ENCODE peak calls at places on chromosomes 16 and 17, in ten cellular contexts. N, O, G, Q, W, H, P, I, A and B are unnamed samples.

GRCh38 chr16:87834015-87834667 is 35.2 kb downstream of the SLC7A5 start:
- DNase-seq in N (no peak), O (no peak), G (no peak), Q (no peak), W (no peak), H (no peak), P (no peak), I (no peak), A (no peak), B (no peak)

GRCh38 chr17:17347234-17347955 is 44.2 kb downstream of the NT5M start:
- DNase-seq in N (no peak), O (no peak), G (no peak), Q (no peak), W (no peak), H (no peak), P (no peak), I (no peak), A (peak), B (no peak)

GRCh38 chr16:29029168-29029994 is 44.5 kb downstream of the LAT start:
- DNase-seq in N (peak), O (peak), G (no peak), Q (peak), W (peak), H (no peak), P (peak), I (peak), A (no peak), B (peak)

GRCh38 chr16:1181715-1182671 is 29.1 kb downstream of the CACNA1H start:
- DNase-seq in N (peak), O (peak), G (peak), Q (no peak), W (peak), H (no peak), P (no peak), I (peak), A (peak), B (peak)

GRCh38 chr17:17264430-17264829 is 16.6 kb downstream of the COPS3 start:
- DNase-seq in N (no peak), O (no peak), G (no peak), Q (no peak), W (no peak), H (no peak), P (no peak), I (no peak), A (no peak), B (no peak)

GRCh38 chr17:66527335-66527734 is 224.9 kb downstream of the PRKCA start:
- DNase-seq in N (no peak), O (no peak), G (no peak), Q (no peak), W (no peak), H (no peak), P (no peak), I (no peak), A (no peak), B (no peak)

GRCh38 chr17:21235921-21236320 is 17.3 kb downstream of the NATD1 start:
- DNase-seq in N (no peak), O (no peak), G (no peak), Q (no peak), W (no peak), H (no peak), P (no peak), I (no peak), A (no peak), B (no peak)

GRCh38 chr17:20127660-20128413 is 118.7 kb downstream of the SPECC1 start:
- DNase-seq in N (no peak), O (peak), G (no peak), Q (no peak), W (peak), H (no peak), P (no peak), I (peak), A (no peak), B (no peak)

GRCh38 chr16:20675488-20676267 is 21.8 kb downstream of the ACSM1 start:
- DNase-seq in N (no peak), O (peak), G (peak), Q (no peak), W (peak), H (peak), P (no peak), I (peak), A (peak), B (no peak)

GRCh38 chr17:47804461-47804860 is 17.1 kb downstream of the OSBPL7 start:
- DNase-seq in N (no peak), O (no peak), G (no peak), Q (no peak), W (no peak), H (no peak), P (no peak), I (no peak), A (peak), B (no peak)

GRCh38 chr16:80803341-80804060 is 897 bp downstream of the CDYL2 start:
- DNase-seq in N (no peak), O (no peak), G (peak), Q (no peak), W (peak), H (no peak), P (peak), I (peak), A (peak), B (no peak)

GRCh38 chr16:65672960-65673359 is 551.1 kb upstream of the CDH11 start:
- DNase-seq in N (peak), O (peak), G (no peak), Q (no peak), W (peak), H (no peak), P (peak), I (peak), A (no peak), B (no peak)

GRCh38 chr16:68147438-68147837 is 62.3 kb downstream of the NFATC3 start:
- DNase-seq in N (no peak), O (peak), G (no peak), Q (no peak), W (peak), H (no peak), P (no peak), I (no peak), A (no peak), B (no peak)

GRCh38 chr16:88784074-88784855 is 755 bp downstream of the PIEZO1 start:
- DNase-seq in N (peak), O (peak), G (peak), Q (no peak), W (peak), H (no peak), P (peak), I (peak), A (peak), B (peak)

GRCh38 chr16:68356919-68357286 is 46.1 kb downstream of the PRMT7 start:
- DNase-seq in N (no peak), O (no peak), G (no peak), Q (no peak), W (no peak), H (no peak), P (no peak), I (no peak), A (no peak), B (no peak)

GRCh38 chr17:76732734-76733617 is 4.2 kb downstream of the SRSF2 start:
- DNase-seq in N (no peak), O (peak), G (no peak), Q (no peak), W (no peak), H (no peak), P (no peak), I (peak), A (no peak), B (no peak)

GRCh38 chr17:30236807-30237206 is 1.3 kb upstream of the SLC6A4 start:
- DNase-seq in N (no peak), O (peak), G (peak), Q (no peak), W (peak), H (no peak), P (peak), I (peak), A (peak), B (peak)
- TF ChIP-seq CTCF in N (peak), O (peak), G (no peak), Q (no peak), W (peak), H (no peak), P (peak), I (peak), A (peak), B (peak)

GRCh38 chr17:78341559-78342437 is 18.1 kb downstream of the SOCS3 start:
- DNase-seq in N (no peak), O (peak), G (peak), Q (peak), W (peak), H (no peak), P (no peak), I (peak), A (peak), B (peak)

GRCh38 chr17:78344666-78345065 is 15.2 kb downstream of the SOCS3 start:
- DNase-seq in N (no peak), O (no peak), G (no peak), Q (no peak), W (no peak), H (no peak), P (no peak), I (no peak), A (no peak), B (no peak)

GRCh38 chr17:78343099-78343432 is 16.8 kb downstream of the SOCS3 start:
- DNase-seq in N (peak), O (peak), G (peak), Q (no peak), W (peak), H (no peak), P (no peak), I (peak), A (peak), B (peak)

GRCh38 chr17:78343433-78344201 is 16.3 kb downstream of the SOCS3 start:
- DNase-seq in N (no peak), O (no peak), G (peak), Q (peak), W (no peak), H (no peak), P (no peak), I (no peak), A (peak), B (no peak)

GRCh38 chr17:78342438-78343098 is 17.3 kb downstream of the SOCS3 start:
- DNase-seq in N (peak), O (peak), G (peak), Q (peak), W (peak), H (no peak), P (no peak), I (peak), A (no peak), B (peak)
- H3K4me3 ChIP-seq in N (peak), O (peak), G (no peak), Q (peak), W (peak), H (no peak), P (peak), I (peak), A (peak), B (no peak)

GRCh38 chr16:66924527-66925321 is 611 bp downstream of the RRAD start:
- DNase-seq in N (no peak), O (no peak), G (peak), Q (no peak), W (peak), H (no peak), P (no peak), I (no peak), A (peak), B (no peak)
- TF ChIP-seq CTCF in N (peak), O (no peak), G (peak), Q (peak), W (peak), H (peak), P (peak), I (no peak), A (peak), B (peak)

GRCh38 chr17:38797091-38797490 is 2.3 kb downstream of the PIP4K2B start:
- DNase-seq in N (no peak), O (peak), G (no peak), Q (no peak), W (no peak), H (no peak), P (no peak), I (peak), A (no peak), B (no peak)
- H3K4me3 ChIP-seq in N (peak), O (peak), G (no peak), Q (no peak), W (peak), H (no peak), P (no peak), I (peak), A (no peak), B (peak)

DNA sequence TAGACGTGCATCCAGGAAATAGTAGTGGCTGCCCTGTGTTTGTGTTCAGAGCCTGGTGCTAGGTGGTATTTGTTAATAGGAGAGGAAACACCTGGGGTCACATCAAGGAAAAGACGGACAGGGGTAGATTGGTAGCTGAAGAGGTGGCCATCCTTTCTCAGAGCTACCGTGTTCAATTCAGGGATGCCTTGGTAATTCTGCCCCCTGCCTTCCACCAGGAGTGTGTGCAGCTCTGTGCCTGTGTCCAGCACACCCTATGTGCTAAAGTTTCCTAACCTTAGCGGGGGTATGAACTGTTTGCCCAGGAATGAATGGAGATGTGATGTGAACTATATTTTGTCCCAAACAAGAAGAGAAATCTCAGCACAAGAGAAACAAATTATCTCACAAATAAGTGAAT is 174.1 kb upstream of the MPHOSPH6 start:
- DNase-seq in N (no peak), O (no peak), G (no peak), Q (no peak), W (peak), H (no peak), P (peak), I (no peak), A (peak), B (no peak)
- TF ChIP-seq CTCF in N (peak), O (no peak), G (no peak), Q (peak), W (peak), H (peak), P (peak), I (peak), A (peak), B (no peak)

GRCh38 chr17:75131278-75132017 is at the start of gene NT5C:
- DNase-seq in N (peak), O (peak), G (peak), Q (peak), W (peak), H (no peak), P (peak), I (peak), A (peak), B (peak)

GRCh38 chr17:75129576-75129975 is 2.0 kb downstream of the NT5C start:
- DNase-seq in N (no peak), O (no peak), G (no peak), Q (no peak), W (no peak), H (no peak), P (no peak), I (no peak), A (no peak), B (no peak)

GRCh38 chr17:75130632-75131277 is 787 bp downstream of the NT5C start:
- DNase-seq in N (peak), O (peak), G (peak), Q (no peak), W (peak), H (no peak), P (peak), I (peak), A (peak), B (peak)

GRCh38 chr17:75128694-75129505 is 2.6 kb downstream of the NT5C start:
- DNase-seq in N (no peak), O (no peak), G (no peak), Q (no peak), W (no peak), H (no peak), P (no peak), I (no peak), A (no peak), B (no peak)

GRCh38 chr17:75130059-75130631 is 1.4 kb downstream of the NT5C start:
- DNase-seq in N (no peak), O (no peak), G (peak), Q (no peak), W (no peak), H (no peak), P (no peak), I (no peak), A (no peak), B (no peak)
- H3K4me3 ChIP-seq in N (peak), O (peak), G (no peak), Q (peak), W (peak), H (no peak), P (peak), I (peak), A (no peak), B (peak)

GRCh38 chr16:58678716-58679115 is 5.9 kb downstream of the SLC38A7 start:
- DNase-seq in N (no peak), O (no peak), G (no peak), Q (no peak), W (peak), H (peak), P (no peak), I (peak), A (no peak), B (no peak)
- TF ChIP-seq CTCF in N (no peak), O (no peak), G (no peak), Q (no peak), W (peak), H (peak), P (no peak), I (no peak), A (peak), B (peak)

GRCh38 chr17:49439305-49439672 is 24.6 kb upstream of the PHB1 start:
- DNase-seq in N (no peak), O (no peak), G (no peak), Q (no peak), W (no peak), H (no peak), P (no peak), I (no peak), A (no peak), B (no peak)

GRCh38 chr17:49437696-49438438 is 23.2 kb upstream of the PHB1 start:
- DNase-seq in N (no peak), O (no peak), G (no peak), Q (no peak), W (no peak), H (no peak), P (no peak), I (no peak), A (no peak), B (no peak)

GRCh38 chr17:49439673-49440571 is 25.2 kb upstream of the PHB1 start:
- DNase-seq in N (no peak), O (peak), G (no peak), Q (no peak), W (no peak), H (no peak), P (no peak), I (peak), A (no peak), B (peak)

GRCh38 chr17:49438885-49439284 is 24.2 kb upstream of the PHB1 start:
- DNase-seq in N (no peak), O (no peak), G (no peak), Q (peak), W (no peak), H (no peak), P (no peak), I (no peak), A (no peak), B (no peak)

DNA sequence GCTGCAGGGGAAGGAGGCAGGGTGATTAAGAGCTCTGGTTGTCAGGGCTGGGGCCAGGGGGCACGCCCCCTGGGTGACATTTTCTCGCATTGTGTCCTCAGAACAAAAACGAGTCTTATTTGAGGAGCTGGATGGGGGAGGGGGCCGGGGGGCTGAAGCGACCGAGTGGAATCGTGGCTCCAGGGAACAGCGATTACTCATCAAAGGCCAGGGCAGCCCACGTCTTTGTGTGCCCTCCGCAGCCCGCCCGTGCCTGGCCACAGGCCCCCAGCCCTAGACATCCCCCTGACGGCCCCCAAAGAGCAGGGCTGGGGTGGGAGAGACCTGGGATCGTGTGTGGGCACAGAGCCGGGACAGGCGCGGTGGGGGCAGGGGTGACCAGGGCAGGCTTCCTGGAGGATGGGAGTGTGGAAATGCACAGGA is 23.8 kb upstream of the PHB1 start:
- DNase-seq in N (no peak), O (no peak), G (no peak), Q (no peak), W (no peak), H (no peak), P (no peak), I (no peak), A (no peak), B (no peak)
- H3K4me3 ChIP-seq in N (no peak), O (no peak), G (no peak), Q (no peak), W (no peak), H (no peak), P (no peak), I (no peak), A (no peak), B (no peak)